ENCODE peak calls at places on chromosomes 6 and 20, in seven cellular contexts. V is SK-N-SH, T is HepG2, D is HCT116, E is H1, J is K562, R is GM12878. Z is an unnamed sample.

GRCh38 chr20:6769953-6770831 is 2.7 kb downstream of the BMP2 start:
- DNase-seq in V (peak), T (no peak), D (no peak), E (no peak), J (no peak), R (no peak), Z (no peak)

GRCh38 chr20:7146552-7147219 is 379.2 kb downstream of the BMP2 start:
- DNase-seq in V (no peak), T (no peak), D (no peak), E (no peak), J (no peak), R (no peak), Z (no peak)

GRCh38 chr20:31681769-31682168 is 40.9 kb downstream of the BCL2L1 start:
- DNase-seq in V (no peak), T (no peak), D (no peak), E (no peak), J (no peak), R (no peak), Z (no peak)

GRCh38 chr20:3930265-3931206 is 41.3 kb downstream of the PANK2 start:
- DNase-seq in V (no peak), T (no peak), D (no peak), E (no peak), J (peak), R (no peak), Z (no peak)

GRCh38 chr6:110063864-110064263 is 85.8 kb downstream of the GPR6 start:
- DNase-seq in V (no peak), T (no peak), D (no peak), E (no peak), J (no peak), R (no peak), Z (no peak)

GRCh38 chr6:3489032-3489757 is 32.3 kb upstream of the SLC22A23 start:
- DNase-seq in V (no peak), T (no peak), D (no peak), E (no peak), J (no peak), R (no peak), Z (no peak)

GRCh38 chr6:37558158-37558557 is 58.5 kb upstream of the CCDC167 start:
- DNase-seq in V (no peak), T (no peak), D (no peak), E (no peak), J (no peak), R (no peak), Z (no peak)

GRCh38 chr6:38552136-38552535 is 87.6 kb downstream of the BTBD9 start:
- DNase-seq in V (no peak), T (no peak), D (no peak), E (no peak), J (no peak), R (peak), Z (no peak)

GRCh38 chr6:108115598-108116058 is 41.1 kb upstream of the OSTM1 start:
- DNase-seq in V (peak), T (peak), D (peak), E (no peak), J (peak), R (no peak), Z (no peak)

GRCh38 chr20:50121858-50122271 is 8.9 kb upstream of the UBE2V1 start:
- DNase-seq in V (peak), T (no peak), D (no peak), E (no peak), J (peak), R (no peak), Z (no peak)

GRCh38 chr6:114467931-114468330 is 125.1 kb upstream of the HS3ST5 start:
- DNase-seq in V (no peak), T (no peak), D (no peak), E (no peak), J (no peak), R (no peak), Z (no peak)

GRCh38 chr20:17629678-17630089 is 52.4 kb downstream of the RRBP1 start:
- DNase-seq in V (no peak), T (no peak), D (no peak), E (no peak), J (no peak), R (no peak), Z (no peak)

GRCh38 chr20:17626217-17627007 is 55.6 kb downstream of the RRBP1 start:
- DNase-seq in V (no peak), T (no peak), D (no peak), E (no peak), J (no peak), R (no peak), Z (no peak)

GRCh38 chr20:17629025-17629424 is 53.0 kb downstream of the RRBP1 start:
- DNase-seq in V (no peak), T (no peak), D (no peak), E (no peak), J (no peak), R (no peak), Z (no peak)

GRCh38 chr20:17627101-17627950 is 54.7 kb downstream of the RRBP1 start:
- DNase-seq in V (no peak), T (no peak), D (no peak), E (no peak), J (no peak), R (no peak), Z (no peak)

GRCh38 chr20:17628101-17628841 is 53.8 kb downstream of the RRBP1 start:
- DNase-seq in V (no peak), T (no peak), D (no peak), E (no peak), J (no peak), R (no peak), Z (no peak)
- TF ChIP-seq SIN3A in V (no peak), T (no peak), D (no peak), E (no peak), J (no peak), R (no peak), Z (no peak)

GRCh38 chr6:141488466-141488865 is 644.3 kb upstream of the GJE1 start:
- DNase-seq in V (no peak), T (no peak), D (no peak), E (no peak), J (no peak), R (no peak), Z (no peak)
- TF ChIP-seq SIN3A in V (no peak), T (no peak), D (no peak), E (no peak), J (no peak), R (no peak), Z (no peak)

GRCh38 chr20:17936791-17937687 is 31.6 kb downstream of the SNX5 start:
- DNase-seq in V (no peak), T (no peak), D (no peak), E (no peak), J (no peak), R (no peak), Z (no peak)

GRCh38 chr20:17934141-17934862 is 34.3 kb downstream of the SNX5 start:
- DNase-seq in V (no peak), T (no peak), D (no peak), E (no peak), J (no peak), R (no peak), Z (no peak)

GRCh38 chr20:17935186-17935585 is 33.4 kb downstream of the SNX5 start:
- DNase-seq in V (no peak), T (no peak), D (no peak), E (no peak), J (no peak), R (no peak), Z (no peak)

GRCh38 chr20:17936306-17936790 is 32.2 kb downstream of the SNX5 start:
- DNase-seq in V (no peak), T (no peak), D (no peak), E (no peak), J (no peak), R (no peak), Z (no peak)

DNA sequence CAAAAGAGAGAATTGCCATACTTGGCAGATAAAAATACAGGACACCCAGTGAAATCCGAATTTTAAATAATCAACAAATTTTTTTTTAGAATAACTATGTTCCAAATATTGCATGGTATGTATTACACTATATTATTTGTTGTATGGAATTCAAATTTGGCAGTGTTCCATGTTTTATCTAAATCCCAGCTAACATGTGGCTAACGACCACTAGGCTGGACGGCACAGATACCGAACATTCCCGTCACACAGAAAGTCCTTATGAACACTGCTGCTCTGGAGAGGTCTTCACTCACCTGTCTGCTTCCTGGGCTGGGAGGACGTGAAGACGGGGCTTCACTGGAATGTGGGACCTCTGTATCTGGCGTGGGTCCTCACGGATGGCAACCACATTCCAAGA is 32.8 kb downstream of the SNX5 start:
- DNase-seq in V (no peak), T (no peak), D (no peak), E (no peak), J (no peak), R (no peak), Z (no peak)
- TF ChIP-seq SIN3A in V (no peak), T (no peak), D (no peak), E (no peak), J (no peak), R (no peak), Z (no peak)

GRCh38 chr6:117465691-117466090 is 16.8 kb upstream of the DCBLD1 start:
- DNase-seq in V (no peak), T (no peak), D (no peak), E (no peak), J (no peak), R (no peak), Z (no peak)

GRCh38 chr6:117467876-117468275 is 14.6 kb upstream of the DCBLD1 start:
- DNase-seq in V (no peak), T (no peak), D (no peak), E (no peak), J (no peak), R (no peak), Z (no peak)

GRCh38 chr6:117459447-117459944 is 23.0 kb upstream of the DCBLD1 start:
- DNase-seq in V (no peak), T (no peak), D (no peak), E (no peak), J (no peak), R (no peak), Z (no peak)

GRCh38 chr6:117469356-117469755 is 13.1 kb upstream of the DCBLD1 start:
- DNase-seq in V (no peak), T (no peak), D (no peak), E (no peak), J (no peak), R (no peak), Z (no peak)

DNA sequence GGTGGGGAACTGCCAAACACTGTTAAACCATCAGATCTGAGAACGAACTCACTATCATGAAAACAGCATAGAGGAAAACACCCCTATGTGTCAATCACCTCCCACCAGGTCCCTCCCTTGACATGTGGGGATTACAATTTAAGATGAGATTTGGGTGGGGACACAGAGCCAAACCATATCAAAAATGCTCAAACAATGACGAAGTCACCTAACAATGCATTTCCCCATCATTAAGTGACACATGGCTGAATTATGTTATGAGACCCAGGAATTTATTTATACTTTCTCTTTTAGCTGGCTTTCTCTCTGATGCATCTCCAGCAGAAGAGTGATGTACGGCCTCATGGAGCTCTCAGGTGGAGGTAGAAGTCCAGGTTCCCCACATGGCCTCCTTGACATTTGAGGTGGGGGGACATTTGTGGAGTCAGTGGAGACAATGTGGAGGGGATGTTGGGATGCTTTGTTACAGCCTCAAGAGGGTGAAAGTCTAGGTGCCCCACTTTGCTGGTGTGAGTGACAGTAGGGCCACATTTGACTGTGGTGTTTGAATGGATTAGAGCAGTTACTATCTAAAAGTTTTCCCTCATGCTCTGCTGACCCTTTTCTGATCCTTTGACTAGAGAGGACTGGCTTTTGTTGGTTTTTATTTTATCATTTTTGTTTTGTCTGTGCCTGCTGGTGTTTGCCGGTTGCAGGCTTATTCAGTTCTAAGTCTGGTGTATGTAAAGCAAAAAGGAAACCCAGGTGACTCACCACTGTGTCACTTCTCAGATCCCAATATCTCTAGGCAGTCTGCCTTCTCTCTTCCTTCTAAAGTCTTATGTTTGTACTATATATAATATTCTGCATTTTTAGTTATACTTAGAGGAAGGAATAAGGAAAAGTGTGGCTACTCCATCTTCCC is 18.5 kb upstream of the DCBLD1 start:
- DNase-seq in V (no peak), T (no peak), D (no peak), E (no peak), J (no peak), R (no peak), Z (peak)
- TF ChIP-seq SIN3A in V (no peak), T (no peak), D (no peak), E (no peak), J (no peak), R (no peak), Z (no peak)

GRCh38 chr6:41286544-41287346 is at the start of gene TREM1:
- DNase-seq in V (no peak), T (peak), D (no peak), E (no peak), J (no peak), R (no peak), Z (no peak)

GRCh38 chr6:41288025-41288777 is 1.7 kb upstream of the TREM1 start:
- DNase-seq in V (no peak), T (peak), D (no peak), E (no peak), J (no peak), R (no peak), Z (no peak)

GRCh38 chr6:41280658-41281057 is 5.8 kb downstream of the TREM1 start:
- DNase-seq in V (no peak), T (no peak), D (no peak), E (no peak), J (no peak), R (no peak), Z (no peak)

GRCh38 chr6:41284726-41285125 is 1.8 kb downstream of the TREM1 start:
- DNase-seq in V (no peak), T (no peak), D (no peak), E (no peak), J (peak), R (no peak), Z (no peak)

DNA sequence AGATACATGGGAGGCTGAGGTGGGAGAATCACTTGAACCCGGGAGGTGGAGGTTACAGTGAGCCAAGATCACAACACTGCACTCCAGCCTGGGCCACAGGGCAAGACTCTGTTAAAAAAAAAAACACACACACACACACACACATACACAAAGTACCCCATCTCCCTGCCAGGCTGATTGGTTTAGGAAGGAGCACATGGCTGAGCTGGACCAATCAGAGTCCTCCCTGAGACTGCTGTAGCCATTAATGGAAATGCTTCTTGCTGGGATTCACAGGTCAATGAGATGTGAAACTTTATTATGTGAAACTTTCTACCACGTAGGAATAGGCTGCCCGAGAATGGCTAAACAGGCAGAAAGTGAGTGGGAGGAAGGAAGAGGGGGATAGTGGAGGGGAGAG is 2.9 kb downstream of the TREM1 start:
- DNase-seq in V (no peak), T (no peak), D (no peak), E (no peak), J (no peak), R (no peak), Z (no peak)
- TF ChIP-seq SIN3A in V (no peak), T (no peak), D (no peak), E (no peak), J (no peak), R (no peak), Z (no peak)

GRCh38 chr20:54651252-54651651 is 175.9 kb downstream of the DOK5 start:
- DNase-seq in V (no peak), T (no peak), D (no peak), E (no peak), J (no peak), R (no peak), Z (no peak)

GRCh38 chr20:54658525-54658924 is 183.1 kb downstream of the DOK5 start:
- DNase-seq in V (no peak), T (no peak), D (no peak), E (no peak), J (no peak), R (no peak), Z (no peak)

GRCh38 chr20:54650201-54650722 is 174.9 kb downstream of the DOK5 start:
- DNase-seq in V (no peak), T (no peak), D (no peak), E (no peak), J (no peak), R (no peak), Z (no peak)

GRCh38 chr20:54657268-54657826 is 182.0 kb downstream of the DOK5 start:
- DNase-seq in V (no peak), T (peak), D (no peak), E (no peak), J (no peak), R (no peak), Z (no peak)

DNA sequence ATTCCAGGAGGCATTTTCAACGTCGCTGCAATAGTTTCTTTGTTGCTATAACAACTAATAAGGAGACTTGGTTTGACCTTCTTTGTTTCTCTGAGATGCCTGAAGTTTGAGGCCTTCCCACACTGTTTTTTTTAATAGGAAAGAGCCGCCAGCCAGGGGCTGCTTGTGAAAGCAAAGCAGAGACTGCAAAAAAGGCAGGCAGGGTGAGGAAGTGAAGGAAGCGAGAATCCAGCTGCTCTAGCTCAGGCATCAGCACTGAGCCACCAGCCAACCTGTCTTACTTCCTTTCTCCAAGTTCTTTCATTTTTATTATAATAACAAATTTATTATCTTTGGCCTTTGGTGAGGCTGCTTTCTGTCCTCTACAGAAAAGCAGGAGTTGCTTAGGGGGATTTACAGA is 179.1 kb downstream of the DOK5 start:
- DNase-seq in V (no peak), T (no peak), D (no peak), E (no peak), J (no peak), R (no peak), Z (no peak)
- TF ChIP-seq SIN3A in V (no peak), T (no peak), D (no peak), E (no peak), J (no peak), R (no peak), Z (no peak)

GRCh38 chr6:77492529-77492928 is 29.2 kb upstream of the HTR1B start:
- DNase-seq in V (no peak), T (peak), D (no peak), E (no peak), J (no peak), R (no peak), Z (no peak)
- TF ChIP-seq SIN3A in V (no peak), T (no peak), D (no peak), E (no peak), J (no peak), R (no peak), Z (no peak)

GRCh38 chr20:63128956-63129355 is 87.0 kb downstream of the YTHDF1 start:
- DNase-seq in V (no peak), T (no peak), D (no peak), E (no peak), J (no peak), R (no peak), Z (no peak)

GRCh38 chr20:63127700-63128364 is 88.1 kb downstream of the YTHDF1 start:
- DNase-seq in V (no peak), T (no peak), D (no peak), E (no peak), J (no peak), R (no peak), Z (no peak)

GRCh38 chr20:63126876-63127699 is 88.8 kb downstream of the YTHDF1 start:
- DNase-seq in V (no peak), T (no peak), D (no peak), E (no peak), J (no peak), R (no peak), Z (no peak)

GRCh38 chr20:63129376-63129965 is 86.5 kb downstream of the YTHDF1 start:
- DNase-seq in V (no peak), T (no peak), D (no peak), E (no peak), J (no peak), R (no peak), Z (no peak)

GRCh38 chr20:63128367-63128766 is 87.6 kb downstream of the YTHDF1 start:
- DNase-seq in V (no peak), T (no peak), D (no peak), E (no peak), J (no peak), R (no peak), Z (no peak)
- TF ChIP-seq SIN3A in V (no peak), T (no peak), D (no peak), E (no peak), J (no peak), R (no peak), Z (no peak)

GRCh38 chr6:88870728-88871330 is 92.6 kb downstream of the RNGTT start:
- DNase-seq in V (peak), T (peak), D (peak), E (no peak), J (peak), R (peak), Z (no peak)
- TF ChIP-seq SIN3A in V (no peak), T (no peak), D (no peak), E (no peak), J (no peak), R (no peak), Z (no peak)

GRCh38 chr20:51966296-51966971 is 164.1 kb upstream of the SALL4 start:
- DNase-seq in V (peak), T (peak), D (peak), E (peak), J (peak), R (no peak), Z (peak)
- TF ChIP-seq SIN3A in V (no peak), T (no peak), D (no peak), E (no peak), J (no peak), R (no peak), Z (no peak)